ENCODE peak calls at places on chromosomes 4 and X, in five cellular contexts. E, C, Z, T and L are unnamed samples.

GRCh38 chrX:39753296-39753996 is 344.3 kb downstream of the BCOR start:
- DNase-seq in E (no peak), T (no peak), Z (no peak), C (no peak), L (no peak)

GRCh38 chrX:78327370-78328048 is at the start of gene CYSLTR1:
- DNase-seq in C (no peak), T (no peak), E (no peak), Z (no peak), L (no peak)

GRCh38 chrX:48616575-48616974 is 19.3 kb downstream of the WDR13 start:
- DNase-seq in Z (no peak), E (no peak), T (no peak), C (no peak), L (no peak)

GRCh38 chr4:150078041-150078995 is at the start of gene DCLK2:
- DNase-seq in E (peak), T (no peak), C (peak), Z (peak), L (no peak)

GRCh38 chr4:1170805-1171305 is 1.5 kb downstream of the SPON2 start:
- DNase-seq in C (no peak), T (no peak), E (no peak), Z (no peak), L (no peak)

GRCh38 chr4:148151797-148152196 is 290.4 kb downstream of the NR3C2 start:
- DNase-seq in E (no peak), C (no peak), T (no peak), Z (no peak), L (no peak)

GRCh38 chrX:12967711-12968465 is 7.0 kb upstream of the TMSB4X start:
- DNase-seq in C (no peak), E (no peak), Z (no peak), T (no peak), L (no peak)

GRCh38 chrX:80876877-80877276 is 67.2 kb upstream of the BRWD3 start:
- DNase-seq in C (no peak), T (peak), E (no peak), Z (no peak), L (peak)

GRCh38 chrX:33906971-33907370 is 225.1 kb downstream of the FAM47A start:
- DNase-seq in Z (no peak), E (no peak), T (no peak), C (no peak), L (no peak)
- H3K4me3 ChIP-seq in Z (no peak), E (no peak), T (no peak), C (no peak), L (no peak)

DNA sequence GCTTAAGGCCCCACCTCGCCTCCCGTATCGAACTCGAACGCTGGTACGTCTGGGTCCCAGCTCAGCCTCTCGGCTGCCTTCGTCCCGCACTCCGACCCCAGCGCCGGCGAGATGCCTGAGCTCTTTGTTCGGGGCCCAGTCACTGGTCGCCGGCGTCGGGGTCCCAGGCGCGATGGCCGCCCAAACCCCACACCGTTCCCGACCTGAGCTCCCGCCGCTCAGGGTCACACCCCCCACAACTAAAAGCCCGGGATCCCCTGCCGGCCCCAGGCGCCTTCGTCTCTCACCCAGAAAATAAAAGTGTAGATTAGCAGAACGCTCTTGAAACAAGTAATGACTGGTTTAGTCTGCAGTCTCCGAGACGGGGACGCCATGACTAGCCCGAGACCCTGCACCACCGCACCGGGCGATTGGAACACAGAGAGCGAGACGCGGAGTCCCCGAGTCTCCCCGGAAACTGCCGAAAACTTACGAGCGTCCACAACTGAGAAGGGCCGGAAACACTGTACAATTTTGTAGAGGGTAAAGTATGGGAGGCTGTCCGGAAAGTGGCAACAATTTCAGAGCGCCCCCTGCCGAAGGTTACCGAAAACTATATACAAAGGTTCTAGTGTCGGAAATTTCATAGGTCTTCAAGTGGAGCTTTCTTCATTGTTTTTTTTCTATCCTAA is at the start of gene TSPAN6:
- DNase-seq in E (peak), C (peak), Z (peak), T (peak), L (peak)
- TF ChIP-seq POLR2AphosphoS5 in E (no peak), C (peak), Z (peak), T (no peak), L (peak)

GRCh38 chr4:119696963-119697362 is 68.4 kb upstream of the PDE5A start:
- DNase-seq in T (no peak), C (no peak), Z (no peak), E (no peak), L (no peak)

GRCh38 chr4:119693127-119693526 is 64.5 kb upstream of the PDE5A start:
- DNase-seq in Z (no peak), T (no peak), E (no peak), C (no peak), L (no peak)

GRCh38 chr4:119692001-119692400 is 63.4 kb upstream of the PDE5A start:
- DNase-seq in E (no peak), C (no peak), Z (no peak), T (no peak), L (no peak)

GRCh38 chr4:119695216-119695615 is 66.6 kb upstream of the PDE5A start:
- DNase-seq in T (no peak), C (no peak), Z (no peak), E (no peak), L (no peak)

GRCh38 chr4:119697887-119698393 is 69.3 kb upstream of the PDE5A start:
- DNase-seq in E (no peak), C (no peak), T (no peak), Z (no peak), L (no peak)
- H3K4me3 ChIP-seq in E (no peak), C (no peak), T (no peak), Z (no peak), L (no peak)

GRCh38 chrX:154363706-154364439 is 10.6 kb downstream of the FLNA start:
- DNase-seq in Z (no peak), E (no peak), C (no peak), T (no peak), L (no peak)

GRCh38 chrX:154365997-154366665 is 8.3 kb downstream of the FLNA start:
- DNase-seq in Z (no peak), E (no peak), C (no peak), T (no peak), L (no peak)

GRCh38 chrX:154367474-154368308 is 6.7 kb downstream of the FLNA start:
- DNase-seq in C (no peak), E (no peak), Z (no peak), T (no peak), L (no peak)

GRCh38 chrX:154366666-154367055 is 7.8 kb downstream of the FLNA start:
- DNase-seq in C (no peak), E (no peak), T (no peak), Z (peak), L (no peak)

GRCh38 chrX:154365052-154365600 is 9.3 kb downstream of the FLNA start:
- DNase-seq in C (no peak), T (no peak), E (no peak), Z (no peak), L (no peak)
- TF ChIP-seq POLR2AphosphoS5 in C (no peak), T (no peak), E (no peak), Z (no peak), L (no peak)

DNA sequence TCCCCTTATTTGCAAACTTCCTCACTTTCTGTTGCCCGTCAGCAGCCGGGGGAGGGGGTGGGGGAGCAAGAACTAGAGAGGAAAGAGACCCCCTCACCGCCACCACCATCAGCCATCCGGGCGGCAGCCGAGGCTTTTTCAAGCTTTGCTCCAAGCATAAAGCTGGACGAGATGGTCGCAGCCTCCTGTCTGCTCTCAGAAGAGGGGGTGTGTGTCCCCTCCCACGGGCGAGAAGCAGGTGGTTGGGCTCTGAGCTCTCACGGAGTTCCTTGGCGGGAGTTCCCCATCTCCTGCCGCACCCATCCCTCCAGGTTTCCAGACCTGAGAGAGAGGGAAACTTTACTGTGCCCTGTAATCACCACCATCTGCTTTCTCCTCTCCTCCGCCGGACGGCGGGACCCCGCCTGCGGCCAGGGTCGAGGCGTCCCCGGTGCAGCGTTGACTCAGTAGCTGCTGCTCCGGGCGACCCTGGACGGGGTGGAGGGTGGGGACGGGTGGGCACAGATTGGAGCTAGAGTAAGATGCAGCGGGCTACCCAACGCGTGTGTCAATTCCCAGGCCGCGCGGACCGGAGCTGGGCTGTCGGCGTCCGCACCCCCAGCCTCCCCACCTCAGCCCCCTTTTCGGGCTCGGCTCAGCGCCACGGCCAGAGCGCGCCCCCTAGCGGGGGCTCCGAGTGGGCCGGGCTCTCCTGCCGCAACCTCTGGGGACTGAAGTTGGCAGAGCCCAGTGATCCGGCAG is 4.8 kb upstream of the ARX start:
- DNase-seq in C (no peak), T (no peak), Z (no peak), E (no peak), L (no peak)
- H3K4me3 ChIP-seq in C (no peak), T (no peak), Z (no peak), E (no peak), L (peak)

DNA sequence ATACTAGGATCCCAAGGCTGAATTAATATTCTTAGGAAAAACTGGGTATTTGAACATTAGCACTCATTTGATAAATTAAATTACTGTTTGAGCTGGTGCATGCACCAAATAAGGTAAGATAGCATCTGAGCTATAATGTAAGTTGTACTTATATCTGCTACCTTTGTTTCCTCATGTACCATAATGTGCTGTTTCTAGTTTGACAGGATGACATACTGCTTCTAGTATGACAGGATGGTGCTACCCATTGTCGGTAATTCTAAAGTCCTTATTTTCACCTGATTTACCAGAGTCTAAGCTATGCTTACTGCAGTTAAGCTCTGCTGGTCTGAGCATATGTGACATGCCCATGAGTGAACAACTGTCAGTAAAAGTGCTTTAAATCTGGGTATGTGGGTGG is 1017.5 kb upstream of the IGFBP7 start:
- DNase-seq in C (no peak), Z (no peak), T (no peak), E (no peak), L (no peak)
- TF ChIP-seq POLR2AphosphoS5 in C (no peak), Z (no peak), T (no peak), E (no peak), L (no peak)

GRCh38 chrX:1112321-1112720 is 100.1 kb downstream of the CRLF2 start:
- DNase-seq in C (no peak), E (no peak), Z (no peak), T (no peak), L (no peak)
- H3K4me3 ChIP-seq in C (no peak), E (no peak), Z (no peak), T (no peak), L (no peak)